ENCODE peak calls at places on chromosomes 7 and 10, in four cellular contexts. M, B, J and I are unnamed samples.

GRCh38 chr7:150466477-150466876 is 16.0 kb downstream of the GIMAP8 start:
- DNase-seq in M (no peak), B (no peak), J (no peak), I (no peak)

GRCh38 chr7:54705436-54705835 is 53.6 kb downstream of the SEC61G start:
- DNase-seq in J (peak), B (no peak), M (peak), I (no peak)

GRCh38 chr7:108324053-108325038 is 131.9 kb downstream of the NRCAM start:
- DNase-seq in B (no peak), J (no peak), M (no peak), I (no peak)

GRCh38 chr7:33986951-33987948 is 81.9 kb downstream of the BMPER start:
- DNase-seq in J (peak), B (no peak), M (peak), I (no peak)

GRCh38 chr7:16739863-16740622 is 13.5 kb upstream of the TSPAN13 start:
- DNase-seq in M (peak), J (peak), B (peak), I (peak)

GRCh38 chr7:33250421-33250827 is 121.1 kb downstream of the BBS9 start:
- DNase-seq in B (no peak), J (peak), M (no peak), I (no peak)

GRCh38 chr7:71348751-71349415 is 216.9 kb downstream of the GALNT17 start:
- DNase-seq in J (no peak), M (no peak), B (no peak), I (no peak)

GRCh38 chr10:97726636-97727178 is 10.2 kb upstream of the ZFYVE27 start:
- DNase-seq in B (no peak), M (no peak), J (peak), I (no peak)

GRCh38 chr7:20287317-20287716 is 43.4 kb upstream of the ITGB8 start:
- DNase-seq in J (no peak), B (no peak), M (no peak), I (no peak)

GRCh38 chr7:39035156-39035555 is 57.4 kb downstream of the POU6F2 start:
- DNase-seq in M (no peak), J (no peak), B (no peak), I (no peak)

GRCh38 chr10:69241575-69241974 is 21.4 kb downstream of the HKDC1 start:
- DNase-seq in B (no peak), M (no peak), J (peak), I (no peak)

GRCh38 chr10:23693398-23693797 is 254.5 kb downstream of the OTUD1 start:
- DNase-seq in B (no peak), J (no peak), M (no peak), I (no peak)

GRCh38 chr7:77887567-77887966 is 89.0 kb downstream of the PHTF2 start:
- DNase-seq in J (peak), M (no peak), B (no peak), I (no peak)

GRCh38 chr10:128859738-128860386 is 607.2 kb upstream of the MGMT start:
- DNase-seq in M (peak), B (no peak), J (no peak), I (no peak)

GRCh38 chr10:77710081-77710551 is 72.5 kb upstream of the KCNMA1 start:
- DNase-seq in M (no peak), B (no peak), J (no peak), I (no peak)

GRCh38 chr10:5620223-5620721 is 46.1 kb downstream of the ASB13 start:
- DNase-seq in M (no peak), J (no peak), B (no peak), I (peak)

GRCh38 chr10:104631946-104632345 is 9.1 kb upstream of the SORCS3 start:
- DNase-seq in M (no peak), J (no peak), B (no peak), I (no peak)

GRCh38 chr7:143042159-143042820 is 9.9 kb upstream of the OR6V1 start:
- DNase-seq in B (no peak), J (peak), M (no peak), I (no peak)